ENCODE peak calls at places on chromosome 12, in eight cellular contexts. R is adrenal gland, N is heart left ventricle, A is sigmoid colon, F is HepG2, C is esophagus muscularis mucosa, K is stomach, V is A549. X is an unnamed sample. For H3K4me1, the result is how much of the 10 kb centered on the place peaks cover.

GRCh38 chr12:57765003-57765697 is 1.7 kb downstream of the CYP27B1 start:
- DNase-seq in R (peak), N (peak), A (no peak), F (peak), C (no peak), K (peak), V (peak), X (no peak)

GRCh38 chr12:28550757-28551381 is 360.6 kb downstream of the CCDC91 start:
- DNase-seq in R (no peak), N (no peak), A (no peak), F (peak), C (no peak), K (no peak), V (peak), X (no peak)

GRCh38 chr12:14185441-14186192 is 179.9 kb upstream of the ATF7IP start:
- DNase-seq in R (peak), N (no peak), A (no peak), F (peak), C (no peak), K (peak), V (peak), X (no peak)

GRCh38 chr12:32264995-32265394 is 134.4 kb upstream of the FGD4 start:
- DNase-seq in R (no peak), N (no peak), A (no peak), F (no peak), C (no peak), K (no peak), V (no peak), X (no peak)

GRCh38 chr12:20701106-20701505 is 6.0 kb downstream of the SLCO1C1 start:
- DNase-seq in R (no peak), N (no peak), A (no peak), F (no peak), C (no peak), K (no peak), V (no peak), X (no peak)

GRCh38 chr12:65529771-65530435 is 251.4 kb downstream of the MSRB3 start:
- DNase-seq in R (no peak), N (no peak), A (no peak), F (no peak), C (no peak), K (no peak), V (no peak), X (no peak)

GRCh38 chr12:77751939-77752338 is 78.8 kb upstream of the NAV3 start:
- DNase-seq in R (no peak), N (no peak), A (no peak), F (no peak), C (no peak), K (no peak), V (no peak), X (no peak)

GRCh38 chr12:104702565-104703139 is 245.9 kb downstream of the CHST11 start:
- DNase-seq in R (peak), N (peak), A (peak), F (no peak), C (no peak), K (no peak), V (no peak), X (no peak)

GRCh38 chr12:98418357-98419075 is 96.9 kb upstream of the TMPO start:
- DNase-seq in R (peak), N (peak), A (peak), F (no peak), C (peak), K (peak), V (peak), X (no peak)

GRCh38 chr12:2858944-2859352 is 2.1 kb upstream of the TEX52 start:
- DNase-seq in R (no peak), N (no peak), A (no peak), F (no peak), C (no peak), K (no peak), V (no peak), X (no peak)

GRCh38 chr12:43914923-43915468 is 79.1 kb downstream of the TMEM117 start:
- DNase-seq in R (no peak), N (no peak), A (no peak), F (peak), C (no peak), K (no peak), V (peak), X (no peak)

GRCh38 chr12:106736051-106736957 is 38.2 kb upstream of the RIC8B start:
- DNase-seq in R (no peak), N (no peak), A (no peak), F (peak), C (no peak), K (no peak), V (peak), X (no peak)

GRCh38 chr12:131536337-131536736 is 174.6 kb upstream of the SFSWAP start:
- DNase-seq in R (no peak), N (no peak), A (no peak), F (no peak), C (no peak), K (no peak), V (no peak), X (no peak)

GRCh38 chr12:57590892-57591566 is at the start of gene PIP4K2C:
- DNase-seq in R (peak), N (peak), A (peak), F (peak), C (no peak), K (peak), V (peak), X (no peak)

GRCh38 chr12:2984249-2984648 is 25.1 kb downstream of the TEAD4 start:
- DNase-seq in R (no peak), N (no peak), A (no peak), F (no peak), C (no peak), K (no peak), V (no peak), X (no peak)

GRCh38 chr12:104687823-104688573 is 231.2 kb downstream of the CHST11 start:
- DNase-seq in R (no peak), N (no peak), A (no peak), F (no peak), C (no peak), K (no peak), V (no peak), X (no peak)

GRCh38 chr12:100716658-100716948 is 78.0 kb upstream of the ANO4 start:
- DNase-seq in R (no peak), N (no peak), A (no peak), F (no peak), C (no peak), K (no peak), V (peak), X (no peak)

GRCh38 chr12:43370299-43370698 is 181.7 kb downstream of the ADAMTS20 start:
- DNase-seq in R (no peak), N (no peak), A (no peak), F (peak), C (no peak), K (no peak), V (peak), X (no peak)

DNA sequence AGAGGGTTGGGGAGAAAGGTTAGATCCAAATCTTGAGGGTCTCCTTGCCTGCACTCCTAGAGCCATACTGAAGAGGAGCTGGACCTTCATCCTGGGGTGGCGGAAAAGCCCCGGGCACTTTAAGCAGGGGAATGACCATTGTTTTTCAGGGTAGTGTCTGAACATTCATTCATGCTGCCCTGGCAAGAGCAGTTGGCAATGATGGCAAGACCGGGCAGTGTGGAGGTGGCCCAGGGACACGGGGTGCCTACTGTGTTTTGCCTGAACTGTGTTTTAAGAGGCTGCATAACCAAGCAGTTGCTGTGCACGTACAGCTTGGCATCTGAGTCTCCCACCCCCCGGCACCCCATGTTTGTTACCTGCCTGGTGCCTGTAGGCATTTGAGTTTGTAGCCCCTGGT is 14.7 kb downstream of the TPCN1 start:
- DNase-seq in R (no peak), N (no peak), A (peak), F (no peak), C (no peak), K (peak), V (no peak), X (no peak)
- H3K4me1 ChIP-seq in R (half or more), N (half or more), A (under half), F (half or more), C (half or more), K (under half), V (under half), X (half or more)

DNA sequence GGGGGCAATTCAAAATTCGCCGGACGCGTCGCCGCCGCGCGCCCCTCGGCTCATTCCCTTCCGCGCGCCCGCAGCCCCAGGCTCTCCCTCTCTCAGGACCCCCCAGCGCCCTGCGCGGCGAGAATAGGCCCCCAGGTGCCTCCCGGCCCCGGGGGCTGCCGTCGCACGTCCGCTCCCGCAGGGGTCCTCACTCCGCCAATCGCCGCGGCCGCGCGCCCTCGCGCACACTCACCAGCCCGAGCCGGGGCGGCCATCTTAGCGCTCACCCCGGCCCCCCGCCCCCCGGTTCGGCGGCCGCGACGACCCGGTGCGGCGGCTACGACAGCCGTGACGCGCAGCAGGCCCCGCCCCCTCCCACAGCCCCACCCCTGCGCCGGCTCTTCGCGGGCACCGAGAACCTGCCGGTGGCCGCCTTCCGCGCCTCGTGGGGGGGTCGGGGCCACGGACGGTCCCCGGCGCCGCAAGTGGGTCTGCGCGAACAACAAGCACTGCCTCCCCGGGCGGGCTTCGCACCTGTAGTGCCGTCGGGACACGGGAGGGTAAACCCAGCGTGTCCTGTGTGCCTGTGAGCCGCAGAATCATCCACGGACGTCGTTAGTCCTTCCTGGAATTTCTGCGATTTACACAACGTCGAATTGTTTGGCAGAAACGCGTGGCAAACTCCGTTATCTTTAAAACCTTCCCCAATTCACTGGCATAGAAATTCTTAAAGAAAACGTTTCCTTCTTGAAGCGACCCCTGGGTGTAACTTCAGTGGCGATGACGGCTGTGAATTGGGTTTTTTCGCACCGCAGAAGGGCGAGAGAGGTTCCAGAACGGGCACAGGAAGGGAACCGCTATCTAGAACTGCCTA is 2.5 kb downstream of the USP44 start:
- DNase-seq in R (peak), N (no peak), A (peak), F (no peak), C (no peak), K (peak), V (peak), X (no peak)
- TF ChIP-seq POLR2A in R (peak), N (no peak), A (no peak), F (no peak), C (no peak), K (no peak), V (peak), X (peak)

DNA sequence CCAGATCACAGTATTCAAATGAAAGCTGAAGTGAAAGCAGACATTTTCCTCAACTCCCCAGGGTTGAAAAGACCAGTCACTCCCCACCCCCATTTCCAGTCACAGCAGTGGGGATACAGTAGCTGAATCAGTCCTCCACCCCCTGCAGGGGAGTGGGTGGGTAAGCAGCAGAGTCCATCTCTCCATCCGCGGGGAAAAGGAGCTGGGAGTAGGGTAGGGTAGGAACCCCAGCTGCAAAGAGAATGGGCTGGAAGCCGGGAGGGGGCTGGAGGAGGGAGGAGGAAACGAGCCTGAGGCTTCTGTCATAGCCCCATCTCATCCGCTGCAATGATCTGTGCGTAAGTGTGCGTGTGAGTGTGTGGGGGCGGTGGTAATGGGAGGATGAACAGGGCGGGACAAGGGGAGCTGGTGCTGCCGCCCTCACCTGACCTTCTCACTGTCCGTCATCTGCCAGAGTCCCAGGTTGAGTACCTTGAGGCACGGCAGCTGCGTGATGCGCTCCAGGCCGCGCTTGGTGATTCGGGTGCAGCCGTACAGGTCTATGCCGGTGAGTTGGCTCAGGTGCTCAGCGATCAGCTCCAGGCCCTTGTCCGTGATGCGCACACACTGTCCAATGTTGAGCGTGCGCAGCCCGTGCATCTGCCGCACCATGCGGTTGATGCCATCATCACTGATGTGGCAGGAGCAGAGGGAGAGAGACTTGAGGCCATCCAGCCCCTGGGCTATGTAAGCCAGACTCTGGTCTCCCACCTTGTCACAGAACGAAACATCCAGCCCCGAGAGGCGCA is 1.7 kb downstream of the FBXL14 start:
- DNase-seq in R (peak), N (no peak), A (peak), F (no peak), C (no peak), K (no peak), V (no peak), X (no peak)
- H3K27ac ChIP-seq in R (peak), N (peak), A (peak), F (no peak), C (peak), K (peak), V (peak), X (peak)

GRCh38 chr12:75437564-75437963 is 43.0 kb upstream of the GLIPR1 start:
- DNase-seq in R (no peak), N (no peak), A (no peak), F (peak), C (no peak), K (no peak), V (peak), X (no peak)

GRCh38 chr12:75443709-75444108 is 36.8 kb upstream of the GLIPR1 start:
- DNase-seq in R (no peak), N (no peak), A (no peak), F (no peak), C (no peak), K (no peak), V (no peak), X (no peak)

GRCh38 chr12:75439048-75439447 is 41.5 kb upstream of the GLIPR1 start:
- DNase-seq in R (no peak), N (no peak), A (no peak), F (no peak), C (no peak), K (no peak), V (no peak), X (no peak)

GRCh38 chr12:75439930-75440329 is 40.6 kb upstream of the GLIPR1 start:
- DNase-seq in R (no peak), N (no peak), A (no peak), F (no peak), C (no peak), K (no peak), V (no peak), X (no peak)

GRCh38 chr12:75438052-75438754 is 42.4 kb upstream of the GLIPR1 start:
- DNase-seq in R (no peak), N (no peak), A (no peak), F (no peak), C (no peak), K (no peak), V (no peak), X (no peak)
- H3K4me1 ChIP-seq in R (under half), N (under half), A (under half), F (under half), C (under half), K (under half), V (under half), X (under half)

GRCh38 chr12:108691154-108691994 is 39.9 kb downstream of the CORO1C start:
- DNase-seq in R (peak), N (peak), A (peak), F (peak), C (peak), K (peak), V (peak), X (peak)
- TF ChIP-seq POLR2A in R (peak), N (no peak), A (peak), F (no peak), C (peak), K (no peak), V (peak), X (no peak)

DNA sequence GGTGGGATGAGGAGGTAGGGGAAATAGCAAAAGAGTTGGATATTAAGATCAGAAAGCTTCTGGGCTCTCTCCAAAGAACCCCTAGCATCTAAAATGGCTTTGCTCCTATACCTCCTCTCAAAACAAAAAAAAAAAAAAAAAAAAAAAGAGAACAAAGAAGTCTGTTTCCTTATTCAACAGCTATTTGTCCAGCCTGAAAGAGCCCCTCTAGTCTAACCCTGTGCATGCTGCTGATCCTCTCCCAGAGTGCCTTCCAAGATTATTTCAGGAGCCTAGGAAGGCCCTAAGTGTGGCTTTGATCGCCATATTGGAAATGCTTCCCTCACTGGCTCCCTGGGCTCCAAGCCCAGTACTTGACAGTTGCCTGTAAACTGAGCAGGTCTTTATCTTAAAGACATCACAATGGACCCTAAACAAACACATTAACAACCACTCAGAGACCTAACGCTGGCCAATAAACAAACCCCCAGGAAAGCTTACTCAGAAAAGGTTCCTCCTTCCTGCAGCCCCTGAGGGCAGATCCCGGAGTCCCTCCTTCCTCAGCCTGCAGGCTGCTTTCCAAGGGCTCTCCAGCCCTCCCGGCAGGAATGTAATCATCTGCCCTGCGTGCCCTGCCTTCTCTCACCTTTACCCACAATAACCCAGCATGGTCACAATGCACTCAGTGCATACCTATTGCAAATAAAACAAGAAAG is 17.4 kb upstream of the COL2A1 start:
- DNase-seq in R (no peak), N (no peak), A (no peak), F (no peak), C (no peak), K (peak), V (peak), X (no peak)
- H3K27ac ChIP-seq in R (no peak), N (no peak), A (no peak), F (no peak), C (no peak), K (peak), V (no peak), X (no peak)

X was measured in vagina.